ENCODE peak calls at places on chromosomes 16 and 17, in six cellular contexts. T is Daoy; G is activated CD4-positive, alpha-beta T cell treated with anti-CD3 and anti-CD28 coated beads, Interleukin-2, amount 50 U/mL, for 4 hours; A is globus pallidus; D is activated T-helper 1 cell treated with Interleukin-2 at 50 U/mL for 16 hours; R is LoVo. B is an unnamed sample.

GRCh38 chr16:46853713-46854443 is 22.9 kb upstream of the C16orf87 start:
- DNase-seq in G (peak; percentile 51), D (peak; percentile 31), R (peak; percentile 45), T (peak; percentile 55), A (peak; percentile 87), B (peak; percentile 74)

GRCh38 chr17:49887744-49888360 is 40.0 kb upstream of the TAC4 start:
- DNase-seq in T (no peak), G (no peak), A (no peak), D (no peak), R (no peak), B (no peak)

GRCh38 chr16:66842765-66843164 is 1.4 kb upstream of the CA7 start:
- DNase-seq in A (no peak), R (no peak), T (peak; percentile 23), D (no peak), G (no peak), B (no peak)

GRCh38 chr16:89958068-89958467 is 9.5 kb downstream of the DEF8 start:
- DNase-seq in D (no peak), G (no peak), T (no peak), A (no peak), R (no peak), B (no peak)

GRCh38 chr16:82991941-82992675 is 365.3 kb downstream of the CDH13 start:
- DNase-seq in T (no peak), D (no peak), G (no peak), A (no peak), R (no peak), B (no peak)

GRCh38 chr17:36524428-36524876 is 10.2 kb downstream of the MYO19 start:
- DNase-seq in G (no peak), A (no peak), T (no peak), R (no peak), D (no peak), B (no peak)

GRCh38 chr16:66473654-66474519 is 46.8 kb downstream of the BEAN1 start:
- DNase-seq in D (no peak), A (no peak), G (no peak), R (no peak), T (no peak), B (no peak)

GRCh38 chr16:77660311-77660710 is 62.0 kb upstream of the NUDT7 start:
- DNase-seq in T (peak; percentile 36), R (peak; percentile 4), A (no peak), G (no peak), D (no peak), B (no peak)

GRCh38 chr16:27692576-27692975 is 142.6 kb downstream of the KATNIP start:
- DNase-seq in A (no peak), D (no peak), G (no peak), R (no peak), T (no peak), B (no peak)

GRCh38 chr16:1414532-1415265 is at the start of gene UNKL:
- DNase-seq in G (peak; percentile 72), R (peak; percentile 58), T (peak; percentile 65), D (peak; percentile 80), A (peak; percentile 41), B (peak; percentile 47)

GRCh38 chr16:53084141-53084541 is 29.4 kb downstream of the CHD9 start:
- DNase-seq in G (no peak), A (no peak), R (no peak), D (no peak), T (no peak), B (peak; percentile 48)

GRCh38 chr16:64920211-64920610 is 201.7 kb downstream of the CDH11 start:
- DNase-seq in A (no peak), R (no peak), G (no peak), D (no peak), T (no peak), B (no peak)

GRCh38 chr17:32723310-32723955 is 153.5 kb downstream of the MYO1D start:
- DNase-seq in R (no peak), G (no peak), D (no peak), T (no peak), A (peak; percentile 75), B (no peak)

GRCh38 chr17:1039511-1040215 is 42.7 kb downstream of the TIMM22 start:
- DNase-seq in D (no peak), G (no peak), T (no peak), A (peak; percentile 65), R (no peak), B (peak; percentile 66)

B was measured in tibial nerve.